ENCODE peak calls at places on chromosomes 13 and 19, in five cellular contexts. One of them, this sample, is unnamed.

GRCh38 chr19:46303702-46304397 is 7.0 kb downstream of the HIF3A start:
- DNase-seq in GM12878: no peak
- DNase-seq in HepG2: no peak
- DNase-seq in SK-N-SH: peak; percentile 82
- DNase-seq in K562: peak; percentile 67
- DNase-seq in this sample: no peak

GRCh38 chr13:113932060-113932459 is 41.8 kb downstream of the C13orf46 start:
- DNase-seq in GM12878: no peak
- DNase-seq in HepG2: no peak
- DNase-seq in SK-N-SH: no peak
- DNase-seq in K562: no peak
- DNase-seq in this sample: no peak

GRCh38 chr19:39829702-39830275 is 4.2 kb downstream of the DYRK1B start:
- DNase-seq in GM12878: no peak
- DNase-seq in HepG2: no peak
- DNase-seq in SK-N-SH: no peak
- DNase-seq in K562: no peak
- DNase-seq in this sample: peak; percentile 34

GRCh38 chr13:111339366-111340143 is 19.1 kb downstream of the TEX29 start:
- DNase-seq in GM12878: no peak
- DNase-seq in HepG2: no peak
- DNase-seq in SK-N-SH: no peak
- DNase-seq in K562: no peak
- DNase-seq in this sample: no peak

GRCh38 chr13:111952814-111953213 is 114.1 kb upstream of the SOX1 start:
- DNase-seq in GM12878: no peak
- DNase-seq in HepG2: no peak
- DNase-seq in SK-N-SH: no peak
- DNase-seq in K562: no peak
- DNase-seq in this sample: no peak

GRCh38 chr13:113047587-113047986 is 58.0 kb upstream of the F7 start:
- DNase-seq in GM12878: no peak
- DNase-seq in HepG2: no peak
- DNase-seq in SK-N-SH: no peak
- DNase-seq in K562: no peak
- DNase-seq in this sample: no peak

GRCh38 chr13:35557475-35557874 is 81.0 kb upstream of the MAB21L1 start:
- DNase-seq in GM12878: no peak
- DNase-seq in HepG2: no peak
- DNase-seq in SK-N-SH: no peak
- DNase-seq in K562: no peak
- DNase-seq in this sample: no peak

GRCh38 chr13:24619302-24619701 is 60.9 kb upstream of the ATP12A start:
- DNase-seq in GM12878: no peak
- DNase-seq in HepG2: no peak
- DNase-seq in SK-N-SH: no peak
- DNase-seq in K562: no peak
- DNase-seq in this sample: no peak

GRCh38 chr13:26664942-26665341 is 95.6 kb downstream of the GPR12 start:
- DNase-seq in GM12878: no peak
- DNase-seq in HepG2: no peak
- DNase-seq in SK-N-SH: no peak
- DNase-seq in K562: no peak
- DNase-seq in this sample: no peak

GRCh38 chr13:44816701-44817684 is 172.3 kb downstream of the NUFIP1 start:
- DNase-seq in GM12878: no peak
- DNase-seq in HepG2: no peak
- DNase-seq in SK-N-SH: no peak
- DNase-seq in K562: no peak
- DNase-seq in this sample: peak; percentile 49

GRCh38 chr13:44819762-44820161 is 169.5 kb downstream of the NUFIP1 start:
- DNase-seq in GM12878: no peak
- DNase-seq in HepG2: no peak
- DNase-seq in SK-N-SH: no peak
- DNase-seq in K562: no peak
- DNase-seq in this sample: peak; percentile 88

GRCh38 chr13:44818016-44818415 is 171.3 kb downstream of the NUFIP1 start:
- DNase-seq in GM12878: no peak
- DNase-seq in HepG2: no peak
- DNase-seq in SK-N-SH: no peak
- DNase-seq in K562: no peak
- DNase-seq in this sample: no peak

GRCh38 chr13:44819245-44819644 is 170.0 kb downstream of the NUFIP1 start:
- DNase-seq in GM12878: no peak
- DNase-seq in HepG2: peak; percentile 57
- DNase-seq in SK-N-SH: no peak
- DNase-seq in K562: no peak
- DNase-seq in this sample: peak; percentile 95

DNA sequence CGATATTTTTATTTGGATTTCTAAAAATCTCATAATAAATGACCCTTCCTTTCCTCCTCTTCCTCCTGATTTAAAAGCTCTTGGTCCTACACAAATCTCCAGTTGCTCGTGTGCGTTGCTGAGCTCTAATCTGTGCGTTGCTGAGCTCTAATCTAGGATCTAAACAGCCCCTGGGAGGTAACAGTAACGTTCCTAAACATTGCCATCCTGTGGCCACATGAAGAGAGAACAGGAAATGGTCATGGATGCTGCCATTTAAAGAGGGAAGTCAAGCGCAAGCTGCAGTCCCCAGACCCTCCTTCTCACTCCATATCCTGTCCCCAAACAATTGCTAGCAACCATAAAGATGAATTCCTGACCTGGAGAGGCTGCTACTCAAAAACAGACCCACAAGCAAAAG is 170.8 kb downstream of the NUFIP1 start:
- DNase-seq in GM12878: no peak
- DNase-seq in HepG2: peak; percentile 24
- DNase-seq in SK-N-SH: peak; percentile 69
- DNase-seq in K562: no peak
- DNase-seq in this sample: peak; percentile 43
- TF ChIP-seq CTCF in GM12878: peak; percentile 3
- TF ChIP-seq CTCF in HepG2: peak; percentile 17
- TF ChIP-seq CTCF in SK-N-SH: peak; percentile 56
- TF ChIP-seq CTCF in K562: peak; percentile 14
- TF ChIP-seq CTCF in this sample: peak; percentile 29

GRCh38 chr19:2517881-2518601 is 42.1 kb downstream of the GADD45B start:
- DNase-seq in GM12878: no peak
- DNase-seq in HepG2: no peak
- DNase-seq in SK-N-SH: no peak
- DNase-seq in K562: no peak
- DNase-seq in this sample: no peak
- TF ChIP-seq SMC3 in GM12878: no peak
- TF ChIP-seq SMC3 in HepG2: no peak
- TF ChIP-seq SMC3 in SK-N-SH: no peak
- TF ChIP-seq SMC3 in K562: no peak
- TF ChIP-seq SMC3 in this sample: no peak

GRCh38 chr19:9848060-9848459 is 12.9 kb downstream of the PIN1 start:
- DNase-seq in GM12878: no peak
- DNase-seq in HepG2: no peak
- DNase-seq in SK-N-SH: peak; percentile 81
- DNase-seq in K562: peak; percentile 30
- DNase-seq in this sample: no peak

GRCh38 chr19:9839415-9839814 is 4.3 kb downstream of the PIN1 start:
- DNase-seq in GM12878: no peak
- DNase-seq in HepG2: no peak
- DNase-seq in SK-N-SH: no peak
- DNase-seq in K562: no peak
- DNase-seq in this sample: peak; percentile 51

GRCh38 chr19:9847087-9847671 is 12.1 kb downstream of the PIN1 start:
- DNase-seq in GM12878: no peak
- DNase-seq in HepG2: peak; percentile 23
- DNase-seq in SK-N-SH: peak; percentile 59
- DNase-seq in K562: peak; percentile 73
- DNase-seq in this sample: peak; percentile 97

GRCh38 chr19:9838324-9838723 is 3.2 kb downstream of the PIN1 start:
- DNase-seq in GM12878: no peak
- DNase-seq in HepG2: no peak
- DNase-seq in SK-N-SH: no peak
- DNase-seq in K562: no peak
- DNase-seq in this sample: no peak

GRCh38 chr19:9842834-9843625 is 7.9 kb downstream of the PIN1 start:
- DNase-seq in GM12878: no peak
- DNase-seq in HepG2: no peak
- DNase-seq in SK-N-SH: no peak
- DNase-seq in K562: no peak
- DNase-seq in this sample: no peak
- H3K36me3 ChIP-seq in GM12878: peaks cover 24% of the 10 kb centered on the region
- H3K36me3 ChIP-seq in HepG2: peaks cover 59% of the 10 kb centered on the region
- H3K36me3 ChIP-seq in SK-N-SH: peaks cover 54% of the 10 kb centered on the region
- H3K36me3 ChIP-seq in K562: peaks cover 93% of the 10 kb centered on the region
- H3K36me3 ChIP-seq in this sample: peaks cover 53% of the 10 kb centered on the region

GRCh38 chr19:53808710-53809125 is 15.4 kb downstream of the NLRP12 start:
- DNase-seq in GM12878: no peak
- DNase-seq in HepG2: peak; percentile 68
- DNase-seq in SK-N-SH: peak; percentile 49
- DNase-seq in K562: peak; percentile 29
- DNase-seq in this sample: peak; percentile 42
- TF ChIP-seq CTCF in GM12878: no peak
- TF ChIP-seq CTCF in HepG2: peak; percentile 84
- TF ChIP-seq CTCF in SK-N-SH: peak; percentile 79
- TF ChIP-seq CTCF in K562: peak; percentile 61
- TF ChIP-seq CTCF in this sample: peak; percentile 67

GRCh38 chr13:104105418-104106355 is 1039.5 kb upstream of the SLC10A2 start:
- DNase-seq in GM12878: no peak
- DNase-seq in HepG2: no peak
- DNase-seq in SK-N-SH: no peak
- DNase-seq in K562: no peak
- DNase-seq in this sample: no peak

GRCh38 chr13:104098421-104098820 is 1032.2 kb upstream of the SLC10A2 start:
- DNase-seq in GM12878: no peak
- DNase-seq in HepG2: no peak
- DNase-seq in SK-N-SH: no peak
- DNase-seq in K562: no peak
- DNase-seq in this sample: no peak

DNA sequence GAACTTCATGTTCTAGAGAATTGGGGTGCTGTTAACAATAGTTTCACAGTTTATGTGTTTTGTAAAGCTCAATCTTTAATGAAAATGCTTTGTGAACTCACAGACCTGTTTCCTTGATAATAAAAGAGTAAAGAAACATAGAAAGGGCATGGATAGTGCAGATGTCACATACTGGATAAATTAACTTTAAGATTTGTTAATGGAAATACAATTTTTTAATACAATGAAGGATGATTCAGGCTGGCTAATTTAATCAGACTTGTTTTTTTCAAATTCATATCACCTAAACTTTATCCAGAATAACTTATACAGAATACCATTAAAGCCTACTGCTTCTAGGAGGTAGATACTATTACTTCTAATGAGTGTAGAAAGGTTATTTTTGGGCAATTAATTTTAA is 1033.5 kb upstream of the SLC10A2 start:
- DNase-seq in GM12878: no peak
- DNase-seq in HepG2: no peak
- DNase-seq in SK-N-SH: no peak
- DNase-seq in K562: no peak
- DNase-seq in this sample: no peak
- TF ChIP-seq SMC3 in GM12878: no peak
- TF ChIP-seq SMC3 in HepG2: no peak
- TF ChIP-seq SMC3 in SK-N-SH: no peak
- TF ChIP-seq SMC3 in K562: no peak
- TF ChIP-seq SMC3 in this sample: no peak

DNA sequence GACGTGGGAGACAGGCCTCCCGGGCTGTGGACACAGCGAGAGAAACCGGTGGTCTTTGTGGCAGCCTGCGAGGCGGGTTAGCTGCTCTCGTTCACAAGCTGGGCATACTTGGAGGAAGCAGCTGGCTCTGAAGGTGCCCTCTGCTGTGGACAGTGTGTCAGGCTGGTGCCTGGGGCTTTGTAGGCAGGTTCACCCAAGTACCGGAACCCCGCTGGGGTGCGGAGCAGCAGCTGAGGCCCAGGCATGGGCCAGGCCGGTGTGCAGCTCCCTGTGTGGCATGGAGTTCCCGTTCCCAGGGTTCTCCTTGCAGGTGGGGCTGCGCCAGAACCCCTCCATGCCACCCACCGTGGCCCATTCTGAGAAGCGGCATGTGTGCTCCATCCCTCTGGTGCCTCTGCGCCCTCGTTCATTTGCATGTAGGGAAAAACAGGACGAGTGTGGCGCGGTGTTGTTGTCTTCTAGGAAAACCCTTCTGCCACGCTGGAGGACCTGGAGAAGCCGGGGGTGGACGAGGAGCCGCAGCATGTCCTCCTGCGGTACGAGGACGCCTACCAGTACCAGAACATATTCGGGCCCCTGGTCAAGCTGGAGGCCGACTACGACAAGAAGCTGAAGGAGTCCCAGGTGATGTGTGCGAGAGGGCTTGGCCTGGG is 20.0 kb downstream of the UPF1 start:
- DNase-seq in GM12878: no peak
- DNase-seq in HepG2: no peak
- DNase-seq in SK-N-SH: no peak
- DNase-seq in K562: no peak
- DNase-seq in this sample: no peak
- H3K36me3 ChIP-seq in GM12878: peaks cover 69% of the 10 kb centered on the region
- H3K36me3 ChIP-seq in HepG2: peaks cover 94% of the 10 kb centered on the region
- H3K36me3 ChIP-seq in SK-N-SH: peaks cover 69% of the 10 kb centered on the region
- H3K36me3 ChIP-seq in K562: peaks cover 99% of the 10 kb centered on the region
- H3K36me3 ChIP-seq in this sample: peaks cover 66% of the 10 kb centered on the region

GRCh38 chr19:44820648-44821609 is 12.0 kb downstream of the BCAM start:
- DNase-seq in GM12878: no peak
- DNase-seq in HepG2: no peak
- DNase-seq in SK-N-SH: no peak
- DNase-seq in K562: no peak
- DNase-seq in this sample: no peak
- TF ChIP-seq CTCF in GM12878: no peak
- TF ChIP-seq CTCF in HepG2: no peak
- TF ChIP-seq CTCF in SK-N-SH: no peak
- TF ChIP-seq CTCF in K562: no peak
- TF ChIP-seq CTCF in this sample: no peak